ENCODE peak calls at places on chromosome 12, in nine cellular contexts. I, L, F, T, E, S, J, M and D are unnamed samples.

GRCh38 chr12:2507811-2508210 is 287.0 kb upstream of the FKBP4 start:
- DNase-seq in I (no peak), L (no peak), F (no peak), T (no peak), E (no peak), S (no peak), J (no peak), M (no peak), D (no peak)

GRCh38 chr12:95641299-95641947 is 90.1 kb upstream of the USP44 start:
- DNase-seq in I (no peak), L (no peak), F (no peak), T (no peak), E (no peak), S (no peak), J (no peak), M (no peak), D (no peak)

GRCh38 chr12:100266163-100266801 is 597 bp downstream of the DEPDC4 start:
- DNase-seq in I (no peak), L (no peak), F (no peak), T (no peak), E (no peak), S (no peak), J (no peak), M (no peak), D (no peak)

GRCh38 chr12:87931764-87932163 is 97.4 kb downstream of the C12orf50 start:
- DNase-seq in I (no peak), L (no peak), F (no peak), T (no peak), E (peak; percentile 97), S (no peak), J (no peak), M (peak; percentile 11), D (no peak)

GRCh38 chr12:30519535-30519934 is 176.1 kb downstream of the IPO8 start:
- DNase-seq in I (no peak), L (no peak), F (no peak), T (no peak), E (no peak), S (no peak), J (no peak), M (no peak), D (no peak)

GRCh38 chr12:105331805-105332251 is 1.3 kb downstream of the C12orf75 start:
- DNase-seq in I (no peak), L (no peak), F (no peak), T (no peak), E (no peak), S (peak; percentile 41), J (no peak), M (peak; percentile 64), D (no peak)

GRCh38 chr12:121114019-121114639 is 18.5 kb upstream of the P2RX7 start:
- DNase-seq in I (no peak), L (no peak), F (no peak), T (no peak), E (no peak), S (no peak), J (no peak), M (no peak), D (no peak)

GRCh38 chr12:64746663-64747062 is 12.5 kb downstream of the GNS start:
- DNase-seq in I (no peak), L (no peak), F (no peak), T (no peak), E (peak; percentile 52), S (no peak), J (no peak), M (peak; percentile 47), D (no peak)

GRCh38 chr12:111748867-111749266 is 17.9 kb upstream of the ALDH2 start:
- DNase-seq in I (no peak), L (no peak), F (no peak), T (no peak), E (no peak), S (no peak), J (no peak), M (no peak), D (no peak)

GRCh38 chr12:32893008-32893407 is 3.6 kb downstream of the PKP2 start:
- DNase-seq in I (no peak), L (no peak), F (no peak), T (no peak), E (no peak), S (no peak), J (no peak), M (no peak), D (no peak)

GRCh38 chr12:110785240-110785639 is 42.5 kb upstream of the PPP1CC start:
- DNase-seq in I (no peak), L (no peak), F (no peak), T (no peak), E (no peak), S (no peak), J (no peak), M (no peak), D (no peak)

GRCh38 chr12:57614948-57615500 is 3.8 kb downstream of the ARHGEF25 start:
- DNase-seq in I (no peak), L (no peak), F (no peak), T (no peak), E (no peak), S (no peak), J (no peak), M (no peak), D (no peak)

GRCh38 chr12:62862259-62862881 is 72.6 kb downstream of the PPM1H start:
- DNase-seq in I (no peak), L (no peak), F (no peak), T (no peak), E (peak; percentile 57), S (no peak), J (no peak), M (peak; percentile 83), D (no peak)

DNA sequence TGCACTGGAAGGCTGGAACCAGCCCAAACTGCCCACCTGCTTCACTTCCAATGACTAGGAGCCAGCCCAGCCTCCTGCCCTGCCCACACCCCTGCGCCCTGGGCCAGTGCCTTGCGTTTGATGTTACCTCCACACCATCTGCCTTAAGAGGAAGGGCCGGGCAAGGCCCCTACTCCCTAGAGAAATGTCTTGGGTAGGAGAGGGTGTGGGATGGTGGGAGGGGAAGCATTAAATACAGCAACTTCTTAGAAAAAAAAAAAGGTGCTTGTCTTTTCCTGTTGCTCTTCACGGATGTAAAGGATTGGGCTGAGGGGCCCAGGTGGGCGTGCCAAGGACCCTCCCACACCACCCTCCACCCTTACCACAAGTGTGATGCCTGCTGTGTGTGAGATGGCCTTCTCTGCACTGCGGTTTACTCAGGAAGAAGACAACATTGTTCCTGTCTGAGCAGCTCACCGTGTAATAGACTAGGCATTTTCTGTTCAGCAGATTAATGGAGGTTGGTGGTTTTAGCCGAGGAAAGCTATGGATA is 99.9 kb downstream of the NINJ2 start:
- DNase-seq in I (no peak), L (no peak), F (no peak), T (no peak), E (no peak), S (no peak), J (no peak), M (no peak), D (peak; percentile 18)
- H3K4me1 ChIP-seq in I (peaks cover 17% of the 10 kb centered on the region), L (no peaks in the 10 kb centered on the region), F (peaks cover 46% of the 10 kb centered on the region), T (no peaks in the 10 kb centered on the region), E (no peaks in the 10 kb centered on the region), S (no peaks in the 10 kb centered on the region), J (peaks cover 20% of the 10 kb centered on the region), M (no peaks in the 10 kb centered on the region), D (peaks cover 45% of the 10 kb centered on the region)

GRCh38 chr12:13206560-13206897 is 10.0 kb downstream of the EMP1 start:
- DNase-seq in I (no peak), L (no peak), F (no peak), T (no peak), E (no peak), S (no peak), J (no peak), M (no peak), D (no peak)
- H3K4me1 ChIP-seq in I (peaks cover 100% of the 10 kb centered on the region), L (peaks cover 50% of the 10 kb centered on the region), F (peaks cover 90% of the 10 kb centered on the region), T (peaks cover 5% of the 10 kb centered on the region), E (peaks cover 47% of the 10 kb centered on the region), S (peaks cover 6% of the 10 kb centered on the region), J (peaks cover 95% of the 10 kb centered on the region), M (peaks cover 80% of the 10 kb centered on the region), D (peaks cover 5% of the 10 kb centered on the region)

GRCh38 chr12:81729781-81730180 is 29.4 kb downstream of the PPFIA2 start:
- DNase-seq in I (no peak), L (no peak), F (no peak), T (no peak), E (no peak), S (no peak), J (no peak), M (no peak), D (no peak)

GRCh38 chr12:81723361-81723760 is 35.8 kb downstream of the PPFIA2 start:
- DNase-seq in I (no peak), L (no peak), F (no peak), T (no peak), E (no peak), S (no peak), J (no peak), M (no peak), D (no peak)

GRCh38 chr12:81727387-81727786 is 31.8 kb downstream of the PPFIA2 start:
- DNase-seq in I (no peak), L (no peak), F (no peak), T (no peak), E (no peak), S (no peak), J (no peak), M (no peak), D (no peak)

GRCh38 chr12:81722004-81722403 is 37.1 kb downstream of the PPFIA2 start:
- DNase-seq in I (no peak), L (no peak), F (no peak), T (no peak), E (no peak), S (no peak), J (no peak), M (no peak), D (no peak)

DNA sequence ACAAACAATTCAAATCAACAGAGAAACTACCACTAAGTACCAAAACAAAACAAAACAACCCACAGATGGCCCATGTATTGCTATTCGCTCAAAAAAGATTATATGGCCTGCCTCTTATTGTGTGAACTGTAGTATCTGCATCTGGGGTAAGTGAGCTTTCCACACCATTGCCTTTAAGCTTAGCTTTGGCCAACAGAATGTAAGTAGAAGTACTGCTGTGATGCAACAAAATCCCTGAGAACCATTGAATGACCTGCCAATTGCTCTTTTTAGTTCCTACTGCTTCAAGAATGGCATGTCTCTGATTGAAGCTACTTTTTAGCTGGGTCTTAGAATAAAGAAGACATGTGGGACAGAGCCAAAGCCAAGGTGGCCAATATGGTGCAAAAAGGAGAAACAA is 32.5 kb downstream of the PPFIA2 start:
- DNase-seq in I (no peak), L (no peak), F (no peak), T (no peak), E (no peak), S (no peak), J (no peak), M (no peak), D (no peak)
- H3K4me1 ChIP-seq in I (peaks cover 7% of the 10 kb centered on the region), L (no peaks in the 10 kb centered on the region), F (no peaks in the 10 kb centered on the region), T (no peaks in the 10 kb centered on the region), E (no peaks in the 10 kb centered on the region), S (no peaks in the 10 kb centered on the region), J (no peaks in the 10 kb centered on the region), M (no peaks in the 10 kb centered on the region), D (no peaks in the 10 kb centered on the region)

DNA sequence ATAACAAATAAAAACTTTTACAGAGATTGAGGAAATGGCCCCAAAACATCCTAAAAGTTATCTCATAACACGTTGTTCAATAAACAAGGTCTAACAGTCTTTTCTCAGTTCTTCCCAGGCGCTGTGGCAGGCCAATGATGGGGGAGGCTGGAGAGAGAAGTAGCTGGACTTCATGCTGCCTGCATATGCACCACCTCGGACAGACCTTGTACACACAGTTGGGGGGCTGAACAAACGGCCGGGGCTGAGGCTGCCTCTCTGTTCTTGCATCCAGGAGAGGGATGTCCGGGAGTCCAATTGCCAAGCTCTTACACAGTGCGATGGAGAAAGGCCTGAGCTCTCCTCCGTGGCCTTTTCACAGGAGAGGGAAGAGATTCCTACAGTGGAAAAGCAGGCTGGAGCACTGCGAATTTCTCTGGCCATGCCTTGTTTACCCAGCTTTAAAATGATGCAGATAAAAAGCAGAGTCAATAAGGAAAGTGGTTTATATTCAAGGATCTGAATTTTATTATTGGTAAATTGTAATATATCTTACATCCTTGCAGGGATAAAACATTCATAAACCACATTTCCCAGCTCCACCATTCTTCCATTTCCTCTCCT is 109.8 kb downstream of the PHLDA1 start:
- DNase-seq in I (no peak), L (no peak), F (no peak), T (peak; percentile 34), E (no peak), S (peak; percentile 11), J (no peak), M (no peak), D (no peak)
- H3K4me1 ChIP-seq in I (no peaks in the 10 kb centered on the region), L (no peaks in the 10 kb centered on the region), F (no peaks in the 10 kb centered on the region), T (peaks cover 4% of the 10 kb centered on the region), E (peaks cover 4% of the 10 kb centered on the region), S (no peaks in the 10 kb centered on the region), J (no peaks in the 10 kb centered on the region), M (no peaks in the 10 kb centered on the region), D (no peaks in the 10 kb centered on the region)